ENCODE peak calls at places on chromosomes 4 and X, in four cellular contexts. One of them, this sample, is unnamed.

GRCh38 chr4:155688211-155688610 is 21.6 kb downstream of the GUCY1A1 start:
- DNase-seq in HepG2: no peak
- DNase-seq in K562: no peak
- DNase-seq in H1: no peak
- DNase-seq in this sample: no peak

GRCh38 chr4:130178106-130178505 is 1082.2 kb downstream of the C4orf33 start:
- DNase-seq in HepG2: no peak
- DNase-seq in K562: no peak
- DNase-seq in H1: no peak
- DNase-seq in this sample: no peak

GRCh38 chr4:171928336-171928735 is 115.1 kb downstream of the GALNTL6 start:
- DNase-seq in HepG2: no peak
- DNase-seq in K562: no peak
- DNase-seq in H1: no peak
- DNase-seq in this sample: no peak

GRCh38 chrX:3465017-3465416 is 118.6 kb upstream of the MXRA5 start:
- DNase-seq in HepG2: no peak
- DNase-seq in K562: no peak
- DNase-seq in H1: no peak
- DNase-seq in this sample: no peak

GRCh38 chr4:108303488-108304177 is 134.9 kb upstream of the LEF1 start:
- DNase-seq in HepG2: no peak
- DNase-seq in K562: no peak
- DNase-seq in H1: no peak
- DNase-seq in this sample: no peak

GRCh38 chr4:77493120-77493767 is 112.4 kb upstream of the CXCL13 start:
- DNase-seq in HepG2: no peak
- DNase-seq in K562: no peak
- DNase-seq in H1: no peak
- DNase-seq in this sample: peak

GRCh38 chrX:3167771-3168170 is 126.5 kb downstream of the ARSF start:
- DNase-seq in HepG2: no peak
- DNase-seq in K562: no peak
- DNase-seq in H1: no peak
- DNase-seq in this sample: no peak

GRCh38 chr4:108270466-108271450 is 102.0 kb upstream of the LEF1 start:
- DNase-seq in HepG2: no peak
- DNase-seq in K562: peak
- DNase-seq in H1: no peak
- DNase-seq in this sample: no peak

GRCh38 chrX:39158801-39159657 is 357.8 kb downstream of the MID1IP1 start:
- DNase-seq in HepG2: no peak
- DNase-seq in K562: peak
- DNase-seq in H1: no peak
- DNase-seq in this sample: peak

GRCh38 chrX:34426334-34426733 is 230.8 kb downstream of the TMEM47 start:
- DNase-seq in HepG2: no peak
- DNase-seq in K562: no peak
- DNase-seq in H1: no peak
- DNase-seq in this sample: no peak

GRCh38 chrX:49230500-49231232 is 2.5 kb downstream of the CACNA1F start:
- DNase-seq in HepG2: peak
- DNase-seq in K562: peak
- DNase-seq in H1: peak
- DNase-seq in this sample: no peak

GRCh38 chr4:83075696-83076095 is 38.8 kb downstream of the PLAC8 start:
- DNase-seq in HepG2: no peak
- DNase-seq in K562: no peak
- DNase-seq in H1: no peak
- DNase-seq in this sample: no peak

GRCh38 chrX:150547511-150548115 is 20.8 kb upstream of the MTM1 start:
- DNase-seq in HepG2: no peak
- DNase-seq in K562: peak
- DNase-seq in H1: peak
- DNase-seq in this sample: no peak

GRCh38 chrX:17591741-17592110 is 145.6 kb upstream of the SCML1 start:
- DNase-seq in HepG2: no peak
- DNase-seq in K562: no peak
- DNase-seq in H1: no peak
- DNase-seq in this sample: no peak

GRCh38 chr4:56241500-56241899 is 145.8 kb downstream of the AASDH start:
- DNase-seq in HepG2: peak
- DNase-seq in K562: no peak
- DNase-seq in H1: no peak
- DNase-seq in this sample: no peak

GRCh38 chrX:154378059-154378798 is 866 bp upstream of the EMD start:
- DNase-seq in HepG2: no peak
- DNase-seq in K562: no peak
- DNase-seq in H1: no peak
- DNase-seq in this sample: no peak

GRCh38 chrX:68234171-68234910 is 199.0 kb downstream of the OPHN1 start:
- DNase-seq in HepG2: no peak
- DNase-seq in K562: no peak
- DNase-seq in H1: no peak
- DNase-seq in this sample: no peak

GRCh38 chr4:82201805-82202636 is 171.8 kb downstream of the HNRNPD start:
- DNase-seq in HepG2: peak
- DNase-seq in K562: peak
- DNase-seq in H1: peak
- DNase-seq in this sample: no peak

GRCh38 chrX:69362889-69363288 is 141.2 kb upstream of the NALF2 start:
- DNase-seq in HepG2: no peak
- DNase-seq in K562: no peak
- DNase-seq in H1: no peak
- DNase-seq in this sample: no peak

GRCh38 chr4:118373614-118374255 is 20.9 kb upstream of the PRSS12 start:
- DNase-seq in HepG2: no peak
- DNase-seq in K562: no peak
- DNase-seq in H1: no peak
- DNase-seq in this sample: no peak

GRCh38 chr4:8849266-8850073 is 22.2 kb downstream of the HMX1 start:
- DNase-seq in HepG2: no peak
- DNase-seq in K562: no peak
- DNase-seq in H1: peak
- DNase-seq in this sample: no peak

GRCh38 chr4:76311896-76312331 is 5.4 kb downstream of the STBD1 start:
- DNase-seq in HepG2: no peak
- DNase-seq in K562: no peak
- DNase-seq in H1: no peak
- DNase-seq in this sample: no peak
- TF ChIP-seq HDAC6 in HepG2: no peak
- TF ChIP-seq HDAC6 in K562: no peak
- TF ChIP-seq HDAC6 in H1: no peak
- TF ChIP-seq HDAC6 in this sample: no peak

DNA sequence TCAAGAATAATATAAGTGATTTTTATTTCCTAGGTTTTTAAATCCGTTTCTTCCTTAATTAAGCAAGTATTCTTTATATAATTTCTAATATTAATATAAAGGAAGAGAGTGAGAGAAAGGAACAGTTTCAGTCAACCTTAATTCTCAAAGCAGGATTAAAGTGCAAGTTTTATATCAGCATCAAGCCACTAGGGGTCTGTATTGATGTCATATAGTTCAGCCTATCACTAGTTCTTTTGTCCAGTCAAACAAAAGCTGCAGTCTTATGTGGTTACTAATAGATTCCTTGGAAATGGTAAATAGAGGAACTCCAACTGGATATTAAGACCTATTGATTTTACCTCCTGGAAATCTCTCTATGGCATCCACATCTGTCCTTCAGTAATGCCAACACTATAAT is 82.0 kb downstream of the NAP1L3 start:
- DNase-seq in HepG2: no peak
- DNase-seq in K562: no peak
- DNase-seq in H1: no peak
- DNase-seq in this sample: no peak
- TF ChIP-seq HDAC6 in HepG2: no peak
- TF ChIP-seq HDAC6 in K562: no peak
- TF ChIP-seq HDAC6 in H1: no peak
- TF ChIP-seq HDAC6 in this sample: no peak

DNA sequence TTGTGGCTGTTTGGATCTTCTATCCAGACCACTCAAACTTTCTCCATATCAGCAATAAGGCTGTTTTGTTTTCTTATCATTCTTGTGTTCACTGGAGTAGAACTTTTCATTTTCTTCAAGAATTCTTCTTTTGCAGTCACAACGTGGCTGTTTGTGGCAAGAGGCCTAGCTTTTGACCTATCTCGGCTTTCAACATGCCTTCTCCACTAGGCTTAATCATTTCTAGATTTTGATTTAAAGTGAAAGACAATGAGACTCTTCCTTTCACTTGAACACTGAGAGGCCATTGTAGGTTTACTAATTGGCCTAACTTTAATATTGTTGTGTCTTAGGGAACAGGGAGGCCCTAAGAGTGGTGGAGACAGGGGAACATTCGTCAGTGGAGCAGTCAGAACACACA is 19.1 kb downstream of the FGF2 start:
- DNase-seq in HepG2: no peak
- DNase-seq in K562: no peak
- DNase-seq in H1: no peak
- DNase-seq in this sample: no peak
- TF ChIP-seq HDAC6 in HepG2: no peak
- TF ChIP-seq HDAC6 in K562: no peak
- TF ChIP-seq HDAC6 in H1: no peak
- TF ChIP-seq HDAC6 in this sample: no peak

DNA sequence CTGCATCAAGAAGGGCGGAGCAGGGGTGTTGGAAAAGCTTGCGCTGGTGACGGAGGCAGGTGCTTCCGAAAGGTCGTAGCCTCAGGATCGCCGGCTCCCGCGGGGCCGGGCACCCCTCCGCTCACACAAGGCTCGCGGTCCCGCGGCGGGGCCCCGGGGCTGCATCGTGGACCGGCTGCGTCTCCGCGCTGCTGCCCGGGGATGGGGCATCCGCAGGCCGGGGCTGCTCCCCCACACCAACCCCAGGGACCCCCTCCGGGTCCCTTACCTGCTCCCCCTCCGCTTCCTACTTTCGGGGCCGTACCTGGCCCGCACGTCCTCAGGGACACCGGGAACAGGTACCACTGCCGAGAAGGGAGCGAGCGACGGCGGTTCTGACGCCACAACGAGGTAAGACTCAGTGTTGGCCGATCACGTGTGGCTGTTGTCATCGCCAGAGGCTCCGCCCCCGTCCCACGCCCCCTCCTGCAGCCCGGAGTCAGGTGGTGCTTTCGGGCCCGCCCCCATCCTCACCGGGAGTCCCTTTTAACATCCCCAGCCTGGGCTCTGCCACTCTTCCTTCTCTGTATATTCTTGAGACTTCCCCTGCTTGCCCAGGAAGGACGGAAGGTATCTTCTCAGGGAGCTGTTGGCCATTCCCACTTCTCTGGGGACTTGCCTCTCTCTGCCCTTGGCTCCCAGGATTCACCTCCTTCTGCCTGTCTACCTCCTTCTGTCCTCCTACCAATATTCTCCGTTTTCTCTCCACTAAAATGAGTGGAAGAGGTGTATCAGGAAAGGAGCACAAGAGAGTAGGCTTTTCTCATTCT is at the start of gene BEX2:
- DNase-seq in HepG2: no peak
- DNase-seq in K562: peak
- DNase-seq in H1: peak
- DNase-seq in this sample: no peak
- TF ChIP-seq HDAC6 in HepG2: no peak
- TF ChIP-seq HDAC6 in K562: no peak
- TF ChIP-seq HDAC6 in H1: no peak
- TF ChIP-seq HDAC6 in this sample: no peak

DNA sequence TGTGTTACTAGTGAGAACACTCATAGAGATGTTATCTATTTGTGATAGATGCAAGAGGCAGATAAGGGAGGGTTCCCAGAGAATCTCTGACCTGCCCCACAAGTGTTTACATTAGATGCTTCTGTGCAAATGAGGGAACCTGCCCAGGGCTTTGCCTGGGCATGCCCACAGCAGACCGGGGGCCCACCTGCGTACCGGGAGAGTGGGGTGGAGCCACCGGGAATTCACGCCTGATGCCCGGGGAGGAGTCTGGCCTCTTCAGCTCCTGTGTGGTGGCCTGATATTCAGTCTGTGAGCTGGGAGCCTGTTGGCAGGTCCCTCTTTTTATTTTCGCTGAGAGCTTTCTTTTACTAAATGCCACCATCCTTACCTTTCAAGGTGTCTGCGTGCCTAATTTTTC is 155.7 kb downstream of the SNCA start:
- DNase-seq in HepG2: peak
- DNase-seq in K562: no peak
- DNase-seq in H1: peak
- DNase-seq in this sample: no peak
- TF ChIP-seq HDAC6 in HepG2: no peak
- TF ChIP-seq HDAC6 in K562: no peak
- TF ChIP-seq HDAC6 in H1: no peak
- TF ChIP-seq HDAC6 in this sample: no peak

DNA sequence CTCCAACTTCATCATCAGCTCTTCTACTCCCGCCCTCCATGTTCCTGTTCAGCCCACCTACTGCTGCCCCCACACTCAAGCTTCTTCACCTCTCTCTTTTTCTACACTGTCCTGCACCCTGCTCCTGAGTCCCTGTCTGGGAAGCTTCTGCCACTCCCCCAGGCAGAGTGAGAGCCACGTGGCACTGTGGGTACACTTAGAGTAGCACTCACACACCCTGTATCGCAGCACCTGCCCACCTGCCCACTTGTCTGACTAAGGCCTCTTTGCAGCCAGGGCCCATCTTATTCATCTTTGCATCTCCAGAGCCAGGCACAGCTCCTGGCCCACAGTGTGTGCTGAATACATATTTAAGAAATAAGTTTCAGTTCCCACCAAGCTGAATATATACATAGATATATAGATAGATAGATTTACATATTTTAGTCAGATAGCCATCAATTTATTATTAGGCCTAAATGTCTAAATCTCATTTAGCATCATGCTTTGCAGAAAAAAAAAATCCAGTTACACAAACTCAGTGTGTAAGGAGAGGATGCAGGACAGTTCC is 24.9 kb downstream of the CCDC149 start:
- DNase-seq in HepG2: no peak
- DNase-seq in K562: no peak
- DNase-seq in H1: no peak
- DNase-seq in this sample: no peak
- TF ChIP-seq HDAC6 in HepG2: no peak
- TF ChIP-seq HDAC6 in K562: no peak
- TF ChIP-seq HDAC6 in H1: no peak
- TF ChIP-seq HDAC6 in this sample: no peak